ENCODE peak calls at places on chromosomes 2 and 18, in four cellular contexts. I, J, C and S are unnamed samples.

GRCh38 chr2:122366427-122366826 is 611.0 kb downstream of the TSN start:
- DNase-seq in J (no peak), I (no peak), C (no peak), S (no peak)

GRCh38 chr18:6120820-6121279 is 225.5 kb upstream of the TMEM200C start:
- DNase-seq in J (no peak), C (no peak), I (no peak), S (no peak)

GRCh38 chr2:241218131-241219029 is 29.9 kb downstream of the ANO7 start:
- DNase-seq in C (no peak), J (peak; percentile 85), I (peak; percentile 71), S (no peak)

GRCh38 chr18:457120-457519 is 43.4 kb downstream of the COLEC12 start:
- DNase-seq in J (peak; percentile 53), C (no peak), I (no peak), S (no peak)

GRCh38 chr2:9800975-9801723 is 42.1 kb upstream of the TAF1B start:
- DNase-seq in C (no peak), I (peak; percentile 69), J (no peak), S (no peak)

GRCh38 chr2:148044322-148044721 is 23.4 kb downstream of the MBD5 start:
- DNase-seq in J (no peak), C (no peak), I (no peak), S (no peak)

GRCh38 chr2:216116418-216116817 is 7.3 kb downstream of the XRCC5 start:
- DNase-seq in C (no peak), I (no peak), J (no peak), S (no peak)

GRCh38 chr2:222627764-222628163 is 28.1 kb downstream of the FARSB start:
- DNase-seq in C (no peak), I (no peak), J (no peak), S (no peak)

GRCh38 chr2:240972201-240972600 is 26.2 kb upstream of the SNED1 start:
- DNase-seq in J (no peak), C (no peak), I (no peak), S (no peak)

GRCh38 chr2:230958803-230959756 is 34.0 kb upstream of the GPR55 start:
- DNase-seq in I (no peak), C (no peak), J (no peak), S (no peak)

GRCh38 chr18:57502624-57503023 is 67.5 kb downstream of the ONECUT2 start:
- DNase-seq in J (no peak), I (no peak), C (no peak), S (no peak)

GRCh38 chr2:199455533-199456382 is 2.0 kb downstream of the SATB2 start:
- DNase-seq in C (no peak), J (peak; percentile 77), I (peak; percentile 92), S (no peak)

GRCh38 chr2:12702661-12703121 is 14.0 kb upstream of the TRIB2 start:
- DNase-seq in C (no peak), J (peak; percentile 12), I (no peak), S (no peak)

GRCh38 chr2:43539991-43540860 is 55.6 kb downstream of the THADA start:
- DNase-seq in I (no peak), J (no peak), C (peak; percentile 72), S (no peak)

GRCh38 chr18:23528580-23529472 is 25.5 kb downstream of the RMC1 start:
- DNase-seq in J (no peak), I (peak; percentile 96), C (no peak), S (no peak)

GRCh38 chr18:11368020-11368419 is 218.7 kb upstream of the PIEZO2 start:
- DNase-seq in J (no peak), C (no peak), I (no peak), S (no peak)

GRCh38 chr2:29113891-29114321 is 1.3 kb upstream of the CLIP4 start:
- DNase-seq in J (no peak), C (peak; percentile 23), I (peak; percentile 17), S (no peak)

GRCh38 chr18:23912356-23912755 is 102.2 kb upstream of the TTC39C start:
- DNase-seq in C (no peak), J (no peak), I (no peak), S (no peak)

GRCh38 chr18:830315-830901 is 18.4 kb upstream of the YES1 start:
- DNase-seq in J (peak; percentile 39), C (no peak), I (peak; percentile 84), S (no peak)

GRCh38 chr2:138369856-138370255 is 131.7 kb upstream of the SPOPL start:
- DNase-seq in C (no peak), J (no peak), I (no peak), S (no peak)

GRCh38 chr2:191675807-191676667 is 1.9 kb upstream of the NABP1 start:
- DNase-seq in J (no peak), C (peak; percentile 31), I (peak; percentile 76), S (peak; percentile 16)

GRCh38 chr2:136213836-136214235 is 95.9 kb upstream of the CXCR4 start:
- DNase-seq in C (no peak), J (no peak), I (no peak), S (no peak)

GRCh38 chr18:42426496-42427015 is 471.5 kb downstream of the PIK3C3 start:
- DNase-seq in C (no peak), I (no peak), J (no peak), S (no peak)

GRCh38 chr18:24656571-24656971 is 196.1 kb downstream of the HRH4 start:
- DNase-seq in J (no peak), I (no peak), C (no peak), S (no peak)

GRCh38 chr2:239366740-239367139 is 34.1 kb downstream of the HDAC4 start:
- DNase-seq in J (no peak), I (no peak), C (no peak), S (no peak)

GRCh38 chr2:216064014-216064630 is 17.5 kb downstream of the PECR start:
- DNase-seq in J (peak; percentile 18), I (no peak), C (no peak), S (no peak)

GRCh38 chr18:48803951-48804855 is 146.6 kb downstream of the SMAD7 start:
- DNase-seq in I (no peak), C (no peak), J (no peak), S (no peak)

GRCh38 chr2:60819155-60819862 is 62.1 kb upstream of the REL start:
- DNase-seq in C (peak; percentile 29), J (no peak), I (no peak), S (no peak)

DNA sequence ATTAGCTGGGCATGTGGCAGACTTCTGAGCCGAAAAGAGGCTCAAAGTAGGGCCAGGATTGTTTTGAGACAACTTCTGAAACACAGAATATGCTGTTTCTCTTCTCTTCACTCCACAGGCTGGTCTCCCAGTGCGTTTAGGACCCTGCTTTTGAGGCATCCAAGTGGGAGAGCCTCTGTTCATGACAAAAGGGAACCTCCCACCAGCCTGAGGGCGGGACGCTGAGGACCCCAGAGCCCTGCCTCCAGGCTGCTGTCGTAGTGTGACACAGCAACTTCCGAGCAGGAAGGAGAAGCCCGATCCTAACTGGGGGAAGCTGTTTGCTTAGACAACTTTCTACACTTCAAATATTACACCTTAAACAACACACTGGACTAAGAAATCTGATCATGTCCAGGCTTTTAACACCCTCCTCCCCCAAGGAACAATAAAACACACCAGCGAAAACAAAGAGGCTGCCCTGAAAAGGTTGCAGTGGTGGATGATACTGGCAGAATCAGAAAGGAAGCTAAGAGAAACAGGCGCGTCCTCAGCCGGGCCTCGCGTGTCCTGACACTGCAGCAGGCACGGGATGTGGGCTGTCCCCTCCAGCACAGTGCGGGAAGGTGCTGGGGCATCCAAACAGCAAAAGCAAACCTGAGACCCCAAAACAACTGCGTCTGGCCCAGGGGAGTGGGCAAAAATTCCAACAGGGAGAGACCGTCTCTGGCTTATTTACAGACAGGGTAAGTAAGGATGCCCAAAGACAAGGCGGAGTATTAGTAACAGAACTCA is 9.3 kb downstream of the SERTAD2 start:
- DNase-seq in C (no peak), I (peak; percentile 95), J (peak; percentile 87), S (peak; percentile 22)
- H3K4me3 ChIP-seq in C (peak overlapping the region; percentile 60), I (peak overlapping the region; percentile 38), J (peak overlapping the region; percentile 53), S (peak overlapping the region; percentile 46)

GRCh38 chr2:238339814-238340213 is 19.5 kb downstream of the TRAF3IP1 start:
- DNase-seq in C (no peak), J (no peak), I (no peak), S (no peak)
- TF ChIP-seq CTCF in C (no peak), J (no peak), I (peak; percentile 9), S (peak; percentile 16)

DNA sequence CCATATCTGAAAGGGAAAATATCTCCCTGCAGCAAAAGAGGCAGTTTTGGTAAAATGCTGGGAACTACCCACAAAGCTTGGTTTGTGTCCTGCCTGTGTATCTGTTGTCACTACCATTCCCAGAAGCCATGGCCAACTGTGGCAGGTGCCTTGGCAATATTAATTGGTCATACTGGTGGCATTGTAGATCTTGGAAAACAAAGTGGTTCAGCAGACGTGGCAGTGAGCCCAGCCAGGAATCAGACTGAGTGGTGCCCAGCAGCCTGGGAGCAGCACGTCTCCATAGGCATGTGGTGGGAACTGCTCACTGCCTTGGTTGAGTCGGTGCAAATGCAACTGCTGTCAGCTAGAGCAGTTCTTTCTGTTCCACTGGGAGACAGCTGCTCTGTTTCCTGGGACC is 131.7 kb downstream of the EVA1A start:
- DNase-seq in I (no peak), C (no peak), J (no peak), S (no peak)
- H3K27ac ChIP-seq in I (no peak overlapping the region), C (no peak overlapping the region), J (no peak overlapping the region), S (no peak overlapping the region)

DNA sequence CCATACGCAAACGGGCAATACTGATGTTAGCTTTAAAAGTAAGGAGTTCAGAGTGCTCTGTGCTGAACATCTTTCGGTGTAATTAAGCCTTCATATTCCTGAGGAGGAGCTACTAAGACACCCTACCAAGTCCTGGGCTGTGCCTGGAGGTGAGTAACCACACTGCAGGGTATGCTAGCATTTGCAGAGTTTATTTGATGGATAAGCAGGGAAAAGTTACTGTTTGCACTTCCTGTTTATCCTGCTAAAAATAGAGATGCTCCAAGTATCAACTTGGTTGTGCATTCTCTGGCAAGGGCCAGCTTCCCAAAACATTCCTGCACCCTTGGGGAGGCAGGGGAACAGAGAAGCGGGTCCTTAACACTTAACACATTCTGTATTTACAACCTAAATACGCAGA is 49.8 kb downstream of the PARD6G start:
- DNase-seq in C (no peak), J (no peak), I (no peak), S (no peak)
- H3K4me3 ChIP-seq in C (no peak overlapping the region), J (peak overlapping the region; percentile 2), I (no peak overlapping the region), S (no peak overlapping the region)